ENCODE peak calls at places on chromosomes 11 and 22, in nine cellular contexts. D, K, J, F, B, W, U, Y and A are unnamed samples.
A peak's percentile ranks its signal among the peaks of the same experiment; 100 is the strongest.

GRCh38 chr11:130648601-130649000 is 200.2 kb downstream of the ADAMTS15 start:
- DNase-seq in D (no peak), K (peak; percentile 29), J (no peak), F (no peak), B (no peak), W (no peak), U (peak; percentile 32), Y (peak; percentile 59), A (no peak)

GRCh38 chr11:44556735-44557409 is 8.6 kb upstream of the CD82 start:
- DNase-seq in D (peak; percentile 73), K (peak; percentile 71), J (no peak), F (peak; percentile 72), B (no peak), W (peak; percentile 54), U (peak; percentile 59), Y (peak; percentile 74), A (peak; percentile 85)

GRCh38 chr22:17369553-17370035 is 334 bp downstream of the CECR2 start:
- DNase-seq in D (peak; percentile 48), K (peak; percentile 71), J (no peak), F (no peak), B (no peak), W (no peak), U (no peak), Y (peak; percentile 48), A (no peak)

GRCh38 chr11:95082576-95083001 is 7.1 kb upstream of the ENDOD1 start:
- DNase-seq in D (no peak), K (no peak), J (no peak), F (no peak), B (no peak), W (no peak), U (no peak), Y (no peak), A (no peak)

GRCh38 chr11:79333381-79333780 is 107.4 kb downstream of the TENM4 start:
- DNase-seq in D (no peak), K (no peak), J (no peak), F (no peak), B (no peak), W (no peak), U (no peak), Y (no peak), A (no peak)

GRCh38 chr11:132278801-132279574 is 908.6 kb downstream of the NTM start:
- DNase-seq in D (no peak), K (no peak), J (no peak), F (no peak), B (no peak), W (no peak), U (no peak), Y (no peak), A (peak; percentile 0)

GRCh38 chr11:44615913-44616806 is 50.7 kb downstream of the CD82 start:
- DNase-seq in D (no peak), K (no peak), J (no peak), F (no peak), B (no peak), W (no peak), U (no peak), Y (no peak), A (no peak)

GRCh38 chr11:20309626-20310025 is 53.9 kb upstream of the HTATIP2 start:
- DNase-seq in D (no peak), K (no peak), J (no peak), F (no peak), B (no peak), W (no peak), U (no peak), Y (no peak), A (no peak)

GRCh38 chr11:95346207-95346718 is 115.3 kb upstream of the SESN3 start:
- DNase-seq in D (no peak), K (no peak), J (no peak), F (no peak), B (no peak), W (no peak), U (no peak), Y (no peak), A (no peak)

GRCh38 chr11:124865902-124866851 is 945 bp downstream of the ROBO3 start:
- DNase-seq in D (peak; percentile 47), K (peak; percentile 89), J (peak; percentile 64), F (no peak), B (peak; percentile 59), W (no peak), U (no peak), Y (no peak), A (peak; percentile 68)

GRCh38 chr11:67576742-67577475 is 6.7 kb upstream of the GSTP1 start:
- DNase-seq in D (no peak), K (no peak), J (no peak), F (no peak), B (no peak), W (no peak), U (no peak), Y (no peak), A (no peak)

GRCh38 chr22:49181942-49182341 is 645.7 kb downstream of the BRD1 start:
- DNase-seq in D (no peak), K (no peak), J (no peak), F (no peak), B (no peak), W (no peak), U (no peak), Y (no peak), A (no peak)

GRCh38 chr11:93080146-93080759 is 110.8 kb downstream of the MTNR1B start:
- DNase-seq in D (no peak), K (no peak), J (no peak), F (no peak), B (no peak), W (no peak), U (no peak), Y (no peak), A (no peak)

GRCh38 chr11:121383726-121384125 is 68.4 kb upstream of the SORL1 start:
- DNase-seq in D (no peak), K (no peak), J (no peak), F (no peak), B (no peak), W (no peak), U (no peak), Y (no peak), A (no peak)

GRCh38 chr22:24810043-24810749 is 4.2 kb downstream of the SGSM1 start:
- DNase-seq in D (no peak), K (no peak), J (no peak), F (peak; percentile 24), B (no peak), W (no peak), U (no peak), Y (no peak), A (no peak)

GRCh38 chr11:75474878-75475766 is 42.1 kb upstream of the KLHL35 start:
- DNase-seq in D (peak; percentile 32), K (peak; percentile 86), J (no peak), F (peak; percentile 61), B (no peak), W (no peak), U (peak; percentile 35), Y (peak; percentile 69), A (peak; percentile 79)
- TF ChIP-seq POLR2A in D (no peak), K (peak; percentile 47), J (no peak), F (no peak), B (no peak), W (no peak), U (no peak), Y (no peak), A (no peak)

GRCh38 chr22:30127749-30128166 is 47.5 kb downstream of the HORMAD2 start:
- DNase-seq in D (no peak), K (no peak), J (no peak), F (no peak), B (no peak), W (no peak), U (no peak), Y (no peak), A (no peak)

GRCh38 chr22:30132290-30132996 is 52.2 kb downstream of the HORMAD2 start:
- DNase-seq in D (no peak), K (no peak), J (no peak), F (no peak), B (no peak), W (no peak), U (no peak), Y (no peak), A (no peak)

GRCh38 chr22:30129636-30130035 is 49.4 kb downstream of the HORMAD2 start:
- DNase-seq in D (no peak), K (no peak), J (no peak), F (no peak), B (no peak), W (no peak), U (no peak), Y (no peak), A (no peak)

GRCh38 chr22:30123463-30123862 is 43.2 kb downstream of the HORMAD2 start:
- DNase-seq in D (no peak), K (no peak), J (no peak), F (no peak), B (no peak), W (no peak), U (no peak), Y (no peak), A (no peak)

GRCh38 chr22:30128511-30128910 is 48.2 kb downstream of the HORMAD2 start:
- DNase-seq in D (no peak), K (no peak), J (no peak), F (no peak), B (no peak), W (no peak), U (no peak), Y (no peak), A (no peak)
- TF ChIP-seq POLR2A in D (no peak), K (no peak), J (no peak), F (no peak), B (no peak), W (no peak), U (no peak), Y (no peak), A (no peak)

GRCh38 chr22:41544671-41545476 is 604 bp upstream of the POLR3H start:
- DNase-seq in D (no peak), K (no peak), J (no peak), F (no peak), B (no peak), W (no peak), U (no peak), Y (no peak), A (peak; percentile 54)

GRCh38 chr22:41541484-41541883 is 2.8 kb downstream of the POLR3H start:
- DNase-seq in D (no peak), K (no peak), J (no peak), F (no peak), B (no peak), W (no peak), U (no peak), Y (no peak), A (peak; percentile 37)

GRCh38 chr22:41540365-41540764 is 3.9 kb downstream of the POLR3H start:
- DNase-seq in D (no peak), K (no peak), J (no peak), F (no peak), B (no peak), W (no peak), U (no peak), Y (no peak), A (no peak)

GRCh38 chr22:41542224-41542623 is 2.0 kb downstream of the POLR3H start:
- DNase-seq in D (no peak), K (no peak), J (no peak), F (no peak), B (no peak), W (no peak), U (no peak), Y (no peak), A (no peak)

GRCh38 chr22:41543854-41544670 is at the start of gene POLR3H:
- DNase-seq in D (peak; percentile 99), K (peak; percentile 98), J (peak; percentile 82), F (peak; percentile 100), B (peak; percentile 96), W (peak; percentile 90), U (peak; percentile 97), Y (peak; percentile 98), A (peak; percentile 99)
- TF ChIP-seq POLR2A in D (peak; percentile 38), K (peak; percentile 58), J (peak; percentile 78), F (peak; percentile 64), B (peak; percentile 18), W (no peak), U (peak; percentile 27), Y (peak; percentile 58), A (peak; percentile 64)

GRCh38 chr22:39311592-39312400 is 7.6 kb downstream of the RPL3 start:
- DNase-seq in D (no peak), K (peak; percentile 76), J (no peak), F (no peak), B (no peak), W (no peak), U (no peak), Y (peak; percentile 37), A (no peak)
- TF ChIP-seq POLR2A in D (no peak), K (peak; percentile 35), J (no peak), F (no peak), B (peak; percentile 89), W (no peak), U (no peak), Y (no peak), A (peak; percentile 56)